ENCODE peak calls at places on chromosomes 1 and 21, in seven cellular contexts. H is AG04450, M is BE2C, B is tibial nerve, Z is tibial artery, I is left lung, G is aorta. X is an unnamed sample. For H3K9me3, the result is how much of the 10 kb centered on the place peaks cover.

GRCh38 chr1:107669996-107670395 is 295.0 kb downstream of the VAV3 start:
- DNase-seq in H (no peak), G (no peak), B (peak), M (peak), Z (peak), I (no peak), X (no peak)

GRCh38 chr1:27643626-27644368 is 8.8 kb upstream of the FGR start:
- DNase-seq in M (peak), B (peak), G (peak), H (no peak), I (peak), Z (no peak), X (peak)

GRCh38 chr1:234875953-234876814 is 252.5 kb downstream of the TOMM20 start:
- DNase-seq in B (no peak), H (no peak), Z (no peak), M (no peak), I (no peak), G (peak), X (no peak)

GRCh38 chr1:32927441-32927840 is 26.3 kb upstream of the TMEM54 start:
- DNase-seq in G (no peak), B (no peak), M (no peak), H (no peak), I (no peak), Z (no peak), X (no peak)

GRCh38 chr1:43307458-43308158 is 6.8 kb downstream of the TIE1 start:
- DNase-seq in H (no peak), B (no peak), G (peak), I (no peak), M (no peak), Z (peak), X (no peak)

GRCh38 chr1:181144238-181144637 is 55.7 kb downstream of the IER5 start:
- DNase-seq in H (no peak), M (no peak), Z (no peak), G (no peak), B (no peak), I (no peak), X (no peak)

GRCh38 chr1:43348343-43348808 is 10.4 kb upstream of the CDC20 start:
- DNase-seq in B (no peak), H (no peak), G (no peak), Z (no peak), I (no peak), M (no peak), X (no peak)

GRCh38 chr21:32565856-32566465 is 19.4 kb downstream of the TCP10L start:
- DNase-seq in G (no peak), Z (no peak), H (no peak), B (no peak), M (no peak), I (no peak), X (no peak)

GRCh38 chr1:234532511-234532922 is 53.5 kb upstream of the TARBP1 start:
- DNase-seq in G (no peak), B (peak), Z (peak), M (no peak), H (no peak), I (no peak), X (no peak)

DNA sequence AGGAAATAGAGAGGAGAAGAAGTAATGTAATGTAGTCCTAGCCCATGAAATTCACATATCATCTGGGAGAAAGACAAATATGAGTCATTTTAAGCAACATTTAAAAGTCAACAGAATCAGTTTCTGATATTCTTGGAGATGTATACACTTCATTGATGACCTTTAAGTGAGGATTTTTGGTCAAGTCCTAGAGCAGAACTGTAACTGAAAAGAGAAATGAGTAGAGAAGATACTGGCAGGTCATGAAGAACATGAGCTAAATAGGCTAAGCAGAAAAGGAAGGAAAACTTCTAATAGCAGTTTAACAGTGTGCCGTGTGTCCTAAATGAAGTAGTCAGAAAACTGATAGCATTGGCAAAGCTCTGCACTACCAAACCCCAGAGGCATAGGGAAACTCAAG is 4.6 kb downstream of the ZFP69B start:
- DNase-seq in G (no peak), Z (no peak), I (no peak), B (no peak), M (no peak), H (no peak), X (no peak)
- H3K9me3 ChIP-seq in G (under half), Z (under half), I (under half), B (under half), M (under half), H (under half), X (under half)

GRCh38 chr1:241352401-241352800 is 4.6 kb downstream of the RGS7 start:
- DNase-seq in I (no peak), G (no peak), B (no peak), H (no peak), M (no peak), Z (no peak), X (no peak)

GRCh38 chr1:241355311-241356010 is 1.5 kb downstream of the RGS7 start:
- DNase-seq in I (no peak), Z (no peak), M (no peak), B (no peak), G (no peak), H (no peak), X (no peak)

GRCh38 chr1:241356519-241357365 is at the start of gene RGS7:
- DNase-seq in M (peak), G (peak), I (peak), Z (no peak), B (no peak), H (peak), X (no peak)

GRCh38 chr1:241357366-241358305 is 631 bp upstream of the RGS7 start:
- DNase-seq in Z (no peak), G (no peak), M (no peak), B (no peak), I (no peak), H (no peak), X (no peak)

DNA sequence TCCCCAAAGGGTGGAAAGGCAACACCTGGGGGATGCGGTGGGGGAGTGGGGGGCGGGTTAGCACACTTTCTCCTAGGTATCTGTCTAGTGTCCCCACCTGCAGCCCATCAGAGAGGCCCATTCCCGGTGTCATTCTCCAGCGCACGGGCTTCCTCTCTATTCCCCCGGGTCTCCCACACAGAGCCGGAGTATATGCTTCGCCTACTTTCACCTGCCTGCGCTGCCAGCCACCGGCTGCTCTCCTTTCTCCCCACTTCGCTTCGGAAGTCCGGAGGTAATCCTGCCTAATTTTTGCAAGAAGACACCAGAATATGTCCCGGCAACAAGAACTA is 852 bp downstream of the RGS7 start:
- DNase-seq in M (peak), H (no peak), G (no peak), B (no peak), Z (no peak), I (peak), X (no peak)
- H3K9me3 ChIP-seq in M (under half), H (under half), G (under half), B (under half), Z (under half), I (under half), X (under half)

DNA sequence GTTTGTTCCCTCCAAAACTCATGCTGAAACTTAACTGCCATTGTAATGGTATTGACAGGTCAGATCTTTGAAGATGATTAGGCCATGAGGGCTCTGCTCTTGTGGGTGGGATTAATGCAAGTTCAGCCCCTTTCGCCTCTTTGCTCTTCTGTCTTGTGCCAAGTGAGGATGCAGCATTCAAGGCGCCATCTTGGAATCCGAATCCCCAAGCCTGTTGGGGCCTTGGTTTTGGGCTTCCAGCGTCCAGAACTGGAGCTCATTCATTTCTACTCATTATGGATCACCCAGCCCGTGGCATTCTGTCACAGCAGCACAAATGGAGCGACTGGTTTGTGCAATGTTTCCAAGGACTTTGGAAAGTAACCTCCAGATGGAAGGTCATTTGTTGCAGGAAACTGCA is 5.6 kb downstream of the TTC34 start:
- DNase-seq in Z (no peak), G (peak), H (no peak), M (no peak), I (no peak), B (no peak), X (no peak)
- H3K9me3 ChIP-seq in Z (under half), G (under half), H (half or more), M (under half), I (under half), B (under half), X (under half)

DNA sequence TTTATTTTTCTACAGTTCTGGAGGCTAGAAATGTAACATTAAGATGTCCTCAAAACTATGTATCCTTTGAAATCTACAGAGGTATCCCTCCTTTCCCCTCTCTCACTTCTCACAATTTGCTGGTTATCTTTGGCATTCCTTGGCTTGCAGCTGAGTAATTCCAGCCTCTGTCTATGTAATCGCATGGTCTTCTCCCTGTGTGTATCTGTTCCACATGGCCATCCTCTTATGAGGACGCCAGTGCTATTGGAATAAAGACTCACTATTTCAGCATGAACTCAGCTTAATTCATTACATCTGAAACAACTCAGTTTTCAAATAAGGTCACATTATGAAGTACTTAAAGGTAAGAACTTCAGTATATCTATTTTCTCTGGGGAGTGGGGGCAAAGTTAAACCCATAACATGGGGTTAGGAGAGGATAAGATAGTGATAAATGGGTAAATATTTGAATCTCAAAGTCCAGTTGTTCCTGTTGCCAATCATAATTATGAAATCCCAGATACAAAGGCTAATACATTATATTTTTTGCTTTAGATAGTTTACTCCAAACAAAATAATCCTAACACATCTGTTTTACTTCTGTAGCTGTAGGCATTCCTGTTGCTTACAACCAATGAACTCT is 1290.8 kb downstream of the NCAM2 start:
- DNase-seq in G (no peak), B (no peak), Z (no peak), M (no peak), I (no peak), H (no peak), X (no peak)
- H3K9me3 ChIP-seq in G (under half), B (under half), Z (under half), M (under half), I (under half), H (under half), X (under half)

GRCh38 chr1:162443906-162444305 is 32.0 kb upstream of the SH2D1B start:
- DNase-seq in G (no peak), H (no peak), Z (no peak), I (no peak), B (no peak), M (no peak), X (no peak)
- H3K9me3 ChIP-seq in G (under half), H (under half), Z (under half), I (under half), B (under half), M (under half), X (under half)

GRCh38 chr1:152112101-152112884 is 3.0 kb downstream of the TCHH start:
- DNase-seq in Z (no peak), G (no peak), H (no peak), I (peak), M (no peak), B (no peak), X (no peak)

GRCh38 chr1:152110365-152110859 is 4.8 kb downstream of the TCHH start:
- DNase-seq in B (no peak), Z (peak), M (no peak), H (no peak), I (peak), G (peak), X (no peak)

GRCh38 chr1:152112885-152113432 is 2.3 kb downstream of the TCHH start:
- DNase-seq in H (no peak), G (no peak), B (no peak), Z (no peak), I (no peak), M (no peak), X (no peak)

GRCh38 chr1:152110860-152111514 is 4.3 kb downstream of the TCHH start:
- DNase-seq in G (no peak), H (no peak), I (peak), B (no peak), Z (no peak), M (peak), X (no peak)

DNA sequence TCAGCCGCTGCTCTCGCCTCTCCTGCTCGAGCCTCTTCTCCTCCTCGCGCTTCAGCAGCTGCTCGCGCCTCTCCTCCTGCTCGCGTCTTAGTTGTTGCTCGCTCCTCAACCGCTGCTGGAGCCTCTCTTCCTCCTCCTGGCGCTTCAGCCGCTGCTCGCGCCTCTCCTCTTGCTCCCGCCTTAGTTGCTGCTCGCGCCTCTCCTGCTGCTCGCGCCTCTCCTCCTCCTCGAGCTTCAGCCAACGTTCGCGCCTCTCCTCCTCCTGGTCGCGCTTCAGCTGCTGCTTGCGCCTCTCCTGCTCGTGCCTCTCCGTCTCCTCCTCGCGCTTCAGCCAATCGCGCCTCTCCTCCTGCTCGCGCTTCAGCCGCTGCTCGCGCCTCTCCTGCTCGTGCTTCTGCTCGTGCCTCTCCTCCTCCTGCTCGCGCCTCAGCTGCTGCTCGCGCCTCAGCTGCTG is 3.7 kb downstream of the TCHH start:
- DNase-seq in I (peak), M (peak), G (no peak), Z (no peak), H (no peak), B (no peak), X (no peak)
- H3K9me3 ChIP-seq in I (under half), M (under half), G (under half), Z (under half), H (under half), B (under half), X (under half)

DNA sequence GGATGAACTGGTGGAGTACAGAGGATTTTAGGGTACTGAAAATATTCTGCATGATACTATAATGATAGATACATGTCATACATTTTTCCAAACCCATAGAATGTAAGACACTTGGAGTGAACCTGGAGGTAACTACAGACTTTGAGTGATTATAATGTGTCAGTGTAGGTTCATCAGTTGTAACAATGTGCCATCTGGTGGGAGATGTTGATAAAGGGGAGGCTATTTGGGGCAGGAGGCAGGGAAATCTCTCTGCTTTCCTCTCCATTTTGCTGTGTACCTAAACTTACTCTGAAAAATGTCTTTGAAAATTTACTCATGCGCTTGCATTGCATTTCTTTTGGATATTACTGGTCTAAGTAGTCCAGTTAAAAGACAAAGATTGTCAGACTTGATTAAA is 35.2 kb downstream of the PTBP2 start:
- DNase-seq in G (no peak), I (no peak), B (no peak), M (no peak), H (no peak), Z (no peak), X (no peak)
- H3K9me3 ChIP-seq in G (under half), I (under half), B (under half), M (under half), H (under half), Z (under half), X (under half)

DNA sequence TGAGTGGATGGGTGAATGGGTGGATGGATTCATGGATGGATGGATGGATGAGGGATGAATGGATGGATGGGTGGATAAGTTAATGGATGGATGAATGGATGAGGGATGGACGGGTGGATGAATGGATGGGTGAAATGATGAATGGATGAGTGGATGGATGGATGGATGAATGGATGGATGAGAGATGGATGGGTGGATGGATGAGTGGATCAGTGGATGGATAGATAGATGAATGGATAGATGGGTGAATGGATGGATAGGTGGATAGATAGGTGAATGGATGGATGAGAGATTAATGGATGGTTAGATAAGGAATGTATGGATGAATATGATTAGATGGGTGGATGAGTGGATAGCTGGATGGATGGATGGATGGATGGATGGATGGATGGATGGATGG is 313.5 kb downstream of the NPHP4 start:
- DNase-seq in H (no peak), M (no peak), I (no peak), G (no peak), B (no peak), Z (no peak), X (no peak)
- H3K9me3 ChIP-seq in H (half or more), M (under half), I (under half), G (under half), B (under half), Z (under half), X (under half)

GRCh38 chr1:224880593-224881307 is 48.7 kb upstream of the DNAH14 start:
- DNase-seq in Z (no peak), M (no peak), G (no peak), H (no peak), B (no peak), I (no peak), X (no peak)
- H3K9me3 ChIP-seq in Z (under half), M (under half), G (under half), H (under half), B (under half), I (under half), X (under half)

X was measured in T-helper 17 cell.